ENCODE peak calls at places on chromosomes 2 and 18, in ten cellular contexts. A is HepG2, H is stomach, Y is A549, S is SK-N-SH, U is suprapubic skin, L is ovary, Q is transverse colon, V is tibial nerve, D is upper lobe of left lung. C is an unnamed sample. For H3K4me1, the result is how much of the 10 kb centered on the place peaks cover.

GRCh38 chr18:10318686-10318960 is 135.8 kb upstream of the APCDD1 start:
- DNase-seq in U (no peak), A (no peak), H (no peak), V (no peak), L (no peak), Q (no peak), D (no peak), S (no peak), Y (no peak), C (no peak)

GRCh38 chr2:218043701-218044109 is 25.3 kb upstream of the RUFY4 start:
- DNase-seq in S (no peak), L (no peak), A (no peak), H (no peak), Y (no peak), U (no peak), V (no peak), D (no peak), Q (no peak), C (peak)

GRCh38 chr2:28802975-28803429 is 7.6 kb upstream of the SPDYA start:
- DNase-seq in U (no peak), S (no peak), H (no peak), V (no peak), Q (no peak), Y (no peak), A (no peak), D (no peak), L (no peak), C (no peak)

GRCh38 chr2:73418343-73418742 is 32.7 kb downstream of the ALMS1 start:
- DNase-seq in A (no peak), V (no peak), Y (no peak), D (peak), U (peak), Q (peak), S (no peak), L (peak), H (peak), C (no peak)

GRCh38 chr2:198273670-198274069 is 469.3 kb downstream of the PLCL1 start:
- DNase-seq in Q (no peak), L (no peak), V (no peak), S (no peak), H (no peak), A (no peak), D (no peak), Y (no peak), U (no peak), C (no peak)

GRCh38 chr2:73111300-73112025 is 1.3 kb downstream of the RAB11FIP5 start:
- DNase-seq in A (peak), D (no peak), S (no peak), H (peak), Y (peak), U (no peak), Q (peak), V (no peak), L (peak), C (no peak)

GRCh38 chr18:2822213-2822612 is 24.6 kb upstream of the EMILIN2 start:
- DNase-seq in H (no peak), D (no peak), Q (no peak), V (no peak), Y (no peak), S (no peak), U (no peak), L (no peak), A (no peak), C (peak)

GRCh38 chr18:50356036-50356945 is 18.6 kb upstream of the SKA1 start:
- DNase-seq in U (no peak), S (no peak), Y (no peak), D (no peak), V (no peak), A (peak), L (no peak), H (no peak), Q (no peak), C (no peak)

GRCh38 chr2:237691200-237691907 is 64.0 kb downstream of the LRRFIP1 start:
- DNase-seq in V (peak), Y (no peak), S (no peak), Q (peak), D (peak), H (no peak), U (no peak), A (no peak), L (no peak), C (no peak)

GRCh38 chr18:35029103-35029502 is 12.1 kb upstream of the MAPRE2 start:
- DNase-seq in Q (no peak), Y (no peak), D (no peak), A (no peak), H (no peak), L (no peak), U (no peak), S (no peak), V (no peak), C (no peak)

GRCh38 chr2:193276560-193276959 is 1081.8 kb upstream of the TMEFF2 start:
- DNase-seq in V (no peak), Q (no peak), U (no peak), L (no peak), A (no peak), S (no peak), D (peak), H (no peak), Y (no peak), C (no peak)

GRCh38 chr2:166632616-166633015 is 138.6 kb upstream of the SCN7A start:
- DNase-seq in A (no peak), S (no peak), U (no peak), Y (no peak), Q (no peak), L (no peak), V (no peak), D (no peak), H (no peak), C (no peak)

GRCh38 chr18:22282311-22283235 is 113.2 kb downstream of the GATA6 start:
- DNase-seq in L (no peak), A (peak), D (no peak), S (no peak), Q (no peak), V (no peak), H (no peak), Y (peak), U (no peak), C (no peak)

DNA sequence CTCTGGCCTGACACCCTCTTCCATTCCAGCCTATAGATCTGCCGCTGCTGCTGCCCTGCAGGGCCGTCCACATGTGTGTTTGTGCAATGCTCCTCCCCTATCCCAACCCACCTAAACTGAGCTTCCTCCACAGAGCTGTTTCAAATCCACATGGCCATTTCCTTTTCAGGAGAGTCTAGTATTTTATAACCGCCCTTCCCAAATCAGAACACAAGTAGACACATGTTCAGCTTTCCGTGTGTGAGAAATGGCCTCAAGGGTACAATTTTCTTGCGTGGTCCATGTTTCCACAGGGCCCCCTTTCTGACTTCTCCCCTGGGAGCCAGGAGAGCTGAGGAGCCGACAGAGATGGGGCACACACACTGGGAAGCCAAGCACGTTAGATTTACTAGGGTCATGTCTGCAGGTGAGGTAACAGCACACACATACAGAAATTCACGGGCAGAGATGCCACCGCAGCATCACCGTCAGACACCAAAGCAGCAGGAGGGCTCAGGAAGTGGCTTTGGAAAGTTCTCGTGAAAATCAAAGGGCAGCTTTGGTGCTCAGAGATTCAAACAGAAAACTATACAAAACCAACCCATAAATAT is 102.9 kb upstream of the TGFA start:
- DNase-seq in L (no peak), S (no peak), V (no peak), Q (no peak), A (no peak), Y (no peak), H (no peak), D (no peak), U (no peak), C (peak)
- TF ChIP-seq EP300 in L (no peak), S (no peak), V (no peak), Q (no peak), A (no peak), Y (no peak), H (no peak), D (no peak), U (no peak), C (no peak)

GRCh38 chr2:234464291-234464645 is 32.6 kb downstream of the ARL4C start:
- DNase-seq in Q (no peak), V (no peak), A (no peak), D (no peak), L (no peak), S (no peak), H (no peak), U (no peak), Y (no peak), C (no peak)
- H3K4me1 ChIP-seq in Q (under half), V (under half), A (under half), D (under half), L (under half), S (under half), H (under half), U (under half), Y (under half), C (under half)

GRCh38 chr2:240836781-240837467 is 16.9 kb upstream of the KIF1A start:
- DNase-seq in Y (no peak), Q (no peak), V (no peak), U (peak), A (no peak), H (no peak), D (peak), L (peak), S (no peak), C (no peak)

GRCh38 chr2:240839152-240840143 is 19.4 kb upstream of the KIF1A start:
- DNase-seq in L (no peak), D (peak), U (peak), A (no peak), V (no peak), Y (no peak), S (no peak), H (no peak), Q (no peak), C (no peak)

GRCh38 chr2:240835528-240835927 is 15.5 kb upstream of the KIF1A start:
- DNase-seq in S (no peak), A (no peak), L (no peak), D (peak), Q (no peak), Y (no peak), U (peak), V (no peak), H (no peak), C (no peak)

GRCh38 chr2:240840435-240841060 is 20.5 kb upstream of the KIF1A start:
- DNase-seq in A (peak), Y (peak), S (peak), H (peak), Q (peak), U (no peak), L (peak), V (no peak), D (peak), C (no peak)

DNA sequence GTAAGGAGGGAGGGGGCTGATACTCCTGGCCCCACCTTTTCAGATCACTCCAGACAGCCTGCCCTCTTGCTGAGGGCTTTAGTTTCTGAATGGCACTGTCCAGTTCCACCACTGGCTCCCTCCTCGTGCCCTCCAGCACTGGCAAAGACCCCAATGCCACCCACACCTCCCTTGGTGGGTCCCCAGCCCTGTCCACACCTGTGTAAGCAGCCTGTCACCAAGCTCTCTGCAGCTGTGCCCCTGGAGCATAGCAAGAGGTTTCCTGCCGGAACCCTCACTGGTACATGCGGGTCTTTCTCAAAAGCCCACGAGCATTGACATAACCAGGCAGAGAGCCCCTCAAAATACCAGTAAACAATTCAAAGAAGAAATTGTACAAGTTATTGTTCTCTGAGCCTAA is 17.6 kb upstream of the KIF1A start:
- DNase-seq in Q (no peak), S (no peak), H (no peak), D (no peak), V (no peak), A (no peak), Y (no peak), L (no peak), U (peak), C (no peak)
- TF ChIP-seq EP300 in Q (no peak), S (no peak), H (no peak), D (no peak), V (no peak), A (no peak), Y (no peak), L (no peak), U (no peak), C (no peak)

DNA sequence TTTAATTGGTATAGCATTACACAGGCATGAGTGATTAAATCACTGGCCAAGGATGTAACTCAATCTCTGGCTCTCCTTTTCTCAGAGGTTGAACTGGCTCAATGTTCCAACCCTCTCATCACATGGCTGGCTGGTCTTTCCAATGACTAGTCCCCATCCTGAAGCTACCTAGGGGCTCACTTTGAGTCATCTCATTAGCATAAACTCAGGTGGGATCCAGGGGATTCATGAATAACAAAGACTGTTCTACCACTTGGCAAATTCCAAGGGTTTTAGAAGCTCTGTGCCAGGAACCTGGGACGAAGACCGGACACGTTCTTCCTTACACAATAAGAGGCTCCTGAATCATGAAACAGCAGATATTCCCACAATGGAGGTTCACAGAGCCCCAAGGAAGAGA is 145.0 kb upstream of the SPATS2L start:
- DNase-seq in A (no peak), L (no peak), H (no peak), U (no peak), V (no peak), S (no peak), Q (no peak), D (no peak), Y (no peak), C (peak)
- H3K4me1 ChIP-seq in A (under half), L (under half), H (under half), U (under half), V (under half), S (under half), Q (under half), D (under half), Y (under half), C (under half)

DNA sequence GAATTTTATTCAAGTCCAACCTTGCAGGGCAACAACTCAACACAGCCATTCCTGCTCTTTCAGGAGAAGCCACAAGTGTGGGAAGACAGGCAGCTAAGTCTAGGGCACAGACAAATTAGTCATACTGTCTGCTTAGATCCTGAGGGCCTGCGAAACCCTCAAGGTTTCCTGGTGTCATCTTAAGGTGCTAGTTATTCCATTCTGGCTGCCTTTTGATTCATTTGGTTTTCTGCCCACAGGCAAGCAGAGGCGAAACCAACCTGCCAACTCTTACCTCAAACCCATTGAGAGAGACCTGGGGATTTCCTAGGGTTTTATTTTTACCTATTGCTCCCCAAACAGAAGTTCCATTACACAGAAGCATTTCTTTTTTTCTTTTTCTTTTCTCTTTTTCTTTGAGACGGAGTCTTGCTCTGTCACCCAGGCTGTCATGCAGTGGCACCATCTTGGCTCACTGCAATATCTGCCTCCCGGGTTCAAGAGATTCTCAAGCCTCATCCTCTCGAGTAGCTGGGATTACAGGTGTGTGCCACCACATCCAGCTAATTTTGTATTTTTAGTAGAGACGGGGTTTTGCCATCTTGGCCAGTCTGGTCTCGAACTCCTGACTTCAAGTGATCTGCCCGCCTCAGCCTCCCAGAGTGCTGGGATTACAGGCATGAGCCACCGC is 23.7 kb upstream of the SCYGR1 start:
- DNase-seq in A (no peak), D (peak), Y (no peak), H (no peak), V (no peak), S (no peak), Q (no peak), L (no peak), U (no peak), C (no peak)
- TF ChIP-seq EP300 in A (no peak), D (no peak), Y (no peak), H (no peak), V (no peak), S (no peak), Q (no peak), L (no peak), U (no peak), C (no peak)

GRCh38 chr18:59923539-59924196 is 23.9 kb downstream of the PMAIP1 start:
- DNase-seq in Y (no peak), U (no peak), H (no peak), V (no peak), S (no peak), A (no peak), Q (no peak), L (no peak), D (no peak), C (peak)
- H3K4me1 ChIP-seq in Y (under half), U (under half), H (under half), V (under half), S (under half), A (under half), Q (under half), L (under half), D (under half), C (under half)

DNA sequence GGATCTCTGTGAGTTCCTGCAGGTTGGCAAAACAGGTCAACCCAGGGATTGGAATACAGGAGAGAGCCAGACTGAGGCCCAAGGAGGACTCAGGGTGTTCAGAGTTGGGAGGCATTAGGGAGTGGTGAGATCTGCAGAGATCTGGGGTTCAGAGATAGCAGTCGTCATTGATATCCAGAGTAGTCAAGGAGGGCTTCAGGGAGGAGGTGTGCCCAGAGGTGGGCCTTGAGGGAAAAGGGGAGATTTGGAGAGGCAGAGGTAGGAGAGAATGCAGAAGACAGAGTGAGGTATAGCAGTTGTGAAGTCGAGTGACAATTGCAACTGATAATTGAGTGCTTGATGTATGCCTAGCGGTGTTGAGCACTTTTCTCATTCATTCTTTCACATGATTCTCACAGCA is 70.3 kb downstream of the CTIF start:
- DNase-seq in A (no peak), D (no peak), Y (no peak), U (no peak), L (no peak), V (no peak), H (no peak), S (no peak), Q (no peak), C (no peak)
- TF ChIP-seq EP300 in A (no peak), D (no peak), Y (no peak), U (no peak), L (no peak), V (no peak), H (no peak), S (no peak), Q (no peak), C (no peak)